ENCODE peak calls at places on chromosome 21, in six cellular contexts. J is psoas muscle; F is lower lobe of right lung; V is fibroblast of lung; Z is IMR-90; C is CD8-positive, alpha-beta T cell. W is an unnamed sample.

GRCh38 chr21:22355949-22356348 is 1357.7 kb downstream of the NCAM2 start:
- DNase-seq in C (no peak), V (no peak), Z (no peak), J (no peak), F (no peak), W (no peak)

GRCh38 chr21:38323721-38324591 is 67.2 kb downstream of the KCNJ15 start:
- DNase-seq in J (no peak), C (no peak), F (no peak), Z (peak; percentile 94), V (peak; percentile 70), W (peak; percentile 57)

GRCh38 chr21:46425566-46425965 is 33.1 kb upstream of the DIP2A start:
- DNase-seq in Z (no peak), C (peak; percentile 93), V (no peak), F (peak; percentile 45), J (peak; percentile 58), W (peak; percentile 51)

GRCh38 chr21:32523463-32523862 is 61.9 kb downstream of the TCP10L start:
- DNase-seq in Z (no peak), F (no peak), J (no peak), V (no peak), C (no peak), W (no peak)

GRCh38 chr21:35796834-35797233 is 263.5 kb downstream of the SETD4 start:
- DNase-seq in Z (peak; percentile 20), F (no peak), V (peak; percentile 59), C (no peak), J (no peak), W (no peak)

GRCh38 chr21:46056450-46056903 is 41.4 kb upstream of the COL6A2 start:
- DNase-seq in F (peak; percentile 53), C (no peak), Z (peak; percentile 94), J (peak; percentile 89), V (peak; percentile 98), W (no peak)

GRCh38 chr21:32719085-32719484 is 8.7 kb downstream of the SYNJ1 start:
- DNase-seq in F (no peak), J (no peak), V (no peak), Z (no peak), C (no peak), W (no peak)

GRCh38 chr21:29149771-29150425 is 19.5 kb downstream of the MAP3K7CL start:
- DNase-seq in F (no peak), C (no peak), J (no peak), V (peak; percentile 59), Z (peak; percentile 89), W (no peak)

GRCh38 chr21:15057290-15057689 is 7.5 kb downstream of the NRIP1 start:
- DNase-seq in Z (no peak), F (no peak), C (no peak), V (no peak), J (no peak), W (peak; percentile 12)

GRCh38 chr21:37478821-37479220 is 112.2 kb downstream of the DYRK1A start:
- DNase-seq in V (no peak), Z (no peak), C (no peak), F (no peak), J (no peak), W (no peak)

GRCh38 chr21:42040411-42041180 is 30.4 kb upstream of the ZBTB21 start:
- DNase-seq in Z (peak; percentile 100), F (peak; percentile 24), J (no peak), V (peak; percentile 99), C (no peak), W (no peak)

GRCh38 chr21:46205766-46206162 is 21.5 kb upstream of the SPATC1L start:
- DNase-seq in V (no peak), Z (no peak), J (peak; percentile 37), C (no peak), F (peak; percentile 42), W (no peak)

GRCh38 chr21:41817877-41818855 is 51.3 kb upstream of the RIPK4 start:
- DNase-seq in F (no peak), J (no peak), Z (no peak), V (no peak), C (no peak), W (peak; percentile 51)

GRCh38 chr21:29221259-29221744 is 77.4 kb upstream of the BACH1 start:
- DNase-seq in V (peak; percentile 63), F (no peak), Z (peak; percentile 98), C (no peak), J (no peak), W (no peak)

GRCh38 chr21:25562660-25563059 is 44.6 kb downstream of the MRPL39 start:
- DNase-seq in V (peak; percentile 25), J (no peak), C (no peak), F (no peak), Z (no peak), W (no peak)

GRCh38 chr21:18801468-18801867 is 397.9 kb upstream of the TMPRSS15 start:
- DNase-seq in J (no peak), F (no peak), Z (no peak), C (no peak), V (no peak), W (peak; percentile 6)

GRCh38 chr21:35988396-35989140 is 71.8 kb downstream of the SETD4 start:
- DNase-seq in V (no peak), J (no peak), F (no peak), Z (no peak), C (no peak), W (no peak)

DNA sequence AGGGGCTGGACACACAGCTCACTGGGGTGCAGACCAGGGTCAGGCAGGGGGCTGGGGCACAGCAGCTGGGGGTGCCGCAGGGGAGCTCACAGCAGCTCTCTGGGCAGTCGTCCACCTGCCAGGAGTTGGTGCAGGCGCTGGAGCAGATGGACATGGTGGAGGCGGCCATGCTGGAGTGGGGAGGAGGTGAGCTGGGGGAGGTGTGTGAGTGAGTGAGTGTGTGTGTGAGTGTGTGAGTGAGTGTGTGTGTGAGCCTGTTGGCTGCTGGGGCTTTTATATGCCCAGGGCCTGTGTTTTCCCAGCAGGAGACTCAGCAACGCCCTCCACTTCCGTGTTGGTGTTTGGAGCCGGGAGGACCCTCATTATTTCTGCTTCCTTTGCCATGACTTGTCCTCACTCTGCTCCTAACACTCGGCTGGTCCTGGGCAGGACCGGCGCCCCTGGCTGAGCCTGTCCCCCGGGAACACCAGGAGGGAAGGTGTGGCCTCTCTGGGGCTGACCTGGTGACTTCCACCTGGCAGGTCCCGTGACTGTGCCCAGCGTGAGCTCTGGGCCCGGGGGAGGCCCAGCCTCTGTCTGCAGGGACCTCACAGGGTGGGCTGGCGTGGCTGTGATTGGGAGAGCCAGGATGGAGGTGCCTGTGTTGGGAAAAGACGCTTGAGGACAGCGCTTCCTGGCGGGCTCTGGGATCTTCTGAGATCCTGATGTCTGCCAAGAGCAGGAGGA is at the start of gene KRTAP10-2:
- DNase-seq in V (no peak), Z (no peak), F (peak; percentile 28), J (no peak), C (no peak), W (peak; percentile 31)
- H3K27me3 ChIP-seq in V (no peaks in the 10 kb centered on the region), Z (peaks cover 14% of the 10 kb centered on the region), F (no peaks in the 10 kb centered on the region), J (peaks cover 12% of the 10 kb centered on the region), C (no peaks in the 10 kb centered on the region), W (no peaks in the 10 kb centered on the region)

GRCh38 chr21:26686278-26686677 is 113.2 kb upstream of the CYYR1 start:
- DNase-seq in V (peak; percentile 21), C (peak; percentile 24), J (no peak), F (no peak), Z (peak; percentile 44), W (peak; percentile 22)
- H3K4me3 ChIP-seq in V (no peak overlapping the region), C (no peak overlapping the region), J (no peak overlapping the region), F (no peak overlapping the region), Z (no peak overlapping the region), W (no peak overlapping the region)

GRCh38 chr21:44942566-44942965 is 2.7 kb downstream of the SLX9 start:
- DNase-seq in V (no peak), J (no peak), F (no peak), C (no peak), Z (no peak), W (no peak)
- H3K36me3 ChIP-seq in V (peaks cover 9% of the 10 kb centered on the region), J (peaks cover 27% of the 10 kb centered on the region), F (peaks cover 37% of the 10 kb centered on the region), C (peaks cover 15% of the 10 kb centered on the region), Z (peaks cover 24% of the 10 kb centered on the region), W (peaks cover 21% of the 10 kb centered on the region)

DNA sequence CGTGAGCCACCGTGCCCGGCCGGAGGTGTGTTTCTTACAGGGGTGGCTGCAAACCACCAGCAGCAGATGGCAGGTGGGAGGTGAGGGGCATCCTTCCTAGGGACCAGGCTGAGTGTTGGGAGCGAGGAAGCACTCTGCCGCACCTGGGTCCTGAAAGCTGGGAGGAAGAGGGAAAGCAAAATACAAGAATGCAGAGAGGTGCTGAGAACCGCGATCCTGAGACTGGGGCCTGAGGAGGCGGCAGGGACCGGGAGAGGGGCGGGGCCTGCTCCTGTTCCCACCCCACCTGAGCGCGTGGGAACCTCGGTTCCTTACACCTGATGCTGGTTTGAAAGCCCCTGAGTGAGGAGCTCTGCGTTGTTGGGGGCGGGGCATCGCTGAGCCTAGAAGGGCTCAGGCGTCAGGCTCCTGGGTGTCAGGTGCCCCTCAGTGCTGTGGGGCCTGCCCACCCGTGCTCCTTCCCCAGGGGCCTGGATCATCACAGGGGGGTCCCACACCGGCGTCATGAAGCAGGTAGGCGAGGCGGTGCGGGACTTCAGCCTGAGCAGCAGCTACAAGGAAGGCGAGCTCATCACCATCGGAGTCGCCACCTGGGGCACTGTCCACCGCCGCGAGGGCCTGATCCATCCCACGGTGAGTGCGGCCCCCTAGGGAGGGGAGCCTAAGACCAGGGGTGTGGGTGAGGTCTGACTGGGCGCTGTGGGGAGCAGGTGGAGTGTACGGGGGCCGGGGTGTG is 15.5 kb downstream of the TRPM2 start:
- DNase-seq in F (no peak), J (no peak), V (no peak), Z (no peak), C (no peak), W (peak; percentile 94)
- H3K27me3 ChIP-seq in F (peaks cover 18% of the 10 kb centered on the region), J (peaks cover 21% of the 10 kb centered on the region), V (no peaks in the 10 kb centered on the region), Z (peaks cover 3% of the 10 kb centered on the region), C (no peaks in the 10 kb centered on the region), W (peaks cover 2% of the 10 kb centered on the region)

GRCh38 chr21:30580132-30580531 is 10.1 kb downstream of the KRTAP22-2 start:
- DNase-seq in Z (no peak), V (no peak), F (no peak), J (no peak), C (no peak), W (no peak)
- H3K4me3 ChIP-seq in Z (no peak overlapping the region), V (no peak overlapping the region), F (no peak overlapping the region), J (no peak overlapping the region), C (no peak overlapping the region), W (no peak overlapping the region)

DNA sequence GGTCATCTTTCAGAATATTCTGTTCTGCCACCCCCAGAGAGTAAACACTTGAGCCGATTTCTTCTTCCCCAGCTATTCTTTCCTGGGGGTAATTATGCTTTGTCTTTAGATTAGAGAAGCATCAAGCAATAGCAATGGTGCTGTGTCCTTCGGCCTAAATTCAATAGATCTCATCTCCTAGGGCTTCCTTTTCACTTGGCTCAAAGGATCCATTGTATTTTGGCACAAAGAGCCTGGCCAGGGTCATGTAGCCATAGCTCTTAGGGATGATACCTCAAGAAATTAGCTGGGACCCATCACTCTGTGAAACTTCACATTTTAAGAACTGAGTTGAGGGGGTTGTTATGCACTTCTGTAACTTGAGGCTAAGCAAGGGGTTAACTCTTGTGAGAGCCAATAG is 27.0 kb downstream of the MRPS6 start:
- DNase-seq in Z (no peak), C (no peak), V (no peak), F (no peak), J (no peak), W (no peak)
- H3K36me3 ChIP-seq in Z (peaks cover 6% of the 10 kb centered on the region), C (peaks cover 14% of the 10 kb centered on the region), V (peaks cover 6% of the 10 kb centered on the region), F (peaks cover 8% of the 10 kb centered on the region), J (peaks cover 15% of the 10 kb centered on the region), W (peaks cover 10% of the 10 kb centered on the region)

W was measured in H7.